ENCODE peak calls at places on chromosomes 16 and 17, in eight cellular contexts. H is spleen; N is neural progenitor cell; W is IMR-90; Q is H1; A is CD4-positive, CD25-positive, alpha-beta regulatory T cell; L is Caco-2; V is aorta. M is an unnamed sample. For H3K9me3, the result is how much of the 10 kb centered on the place peaks cover.

GRCh38 chr17:67718325-67718941 is 697 bp downstream of the NOL11 start:
- DNase-seq in A (no peak), V (no peak), Q (no peak), N (no peak), L (peak), H (no peak), W (peak), M (no peak)

GRCh38 chr17:59513934-59514841 is 51.2 kb upstream of the DHX40 start:
- DNase-seq in W (peak), N (peak), L (no peak), Q (no peak), A (no peak), H (peak), V (peak), M (no peak)

GRCh38 chr17:8226536-8227237 is 16.3 kb upstream of the AURKB start:
- DNase-seq in V (peak), A (no peak), H (peak), Q (no peak), N (peak), W (peak), L (peak), M (no peak)

GRCh38 chr17:70369296-70369855 is 200.0 kb downstream of the KCNJ2 start:
- DNase-seq in N (no peak), L (no peak), A (no peak), V (no peak), W (no peak), Q (no peak), H (no peak), M (no peak)

GRCh38 chr16:31754998-31755615 is 118.5 kb upstream of the ZNF267 start:
- DNase-seq in L (no peak), Q (no peak), H (no peak), V (no peak), A (no peak), N (no peak), W (no peak), M (no peak)

GRCh38 chr17:44996304-44996703 is 28.2 kb upstream of the C1QL1 start:
- DNase-seq in N (no peak), Q (no peak), A (no peak), L (no peak), V (no peak), W (no peak), H (no peak), M (no peak)

GRCh38 chr17:78865682-78866390 is 25.2 kb upstream of the USP36 start:
- DNase-seq in L (peak), V (peak), Q (peak), H (peak), W (peak), N (peak), A (peak), M (peak)

GRCh38 chr16:25709182-25709581 is 17.4 kb downstream of the HS3ST4 start:
- DNase-seq in V (no peak), Q (no peak), N (peak), H (no peak), L (no peak), A (no peak), W (no peak), M (no peak)

GRCh38 chr16:57422026-57422944 is 17.7 kb downstream of the CCL17 start:
- DNase-seq in N (peak), H (no peak), W (peak), L (no peak), A (no peak), V (peak), Q (no peak), M (no peak)

GRCh38 chr16:86727131-86727530 is 148.8 kb downstream of the FOXL1 start:
- DNase-seq in V (no peak), L (no peak), N (no peak), W (no peak), H (no peak), A (no peak), Q (no peak), M (no peak)

GRCh38 chr16:53632526-53632925 is 71.1 kb downstream of the RPGRIP1L start:
- DNase-seq in W (no peak), V (no peak), L (no peak), N (peak), A (no peak), Q (no peak), H (no peak), M (no peak)

GRCh38 chr17:28493467-28493866 is 12.7 kb upstream of the FOXN1 start:
- DNase-seq in W (peak), A (no peak), L (no peak), V (no peak), Q (no peak), N (no peak), H (no peak), M (no peak)

GRCh38 chr16:86868070-86868469 is 289.7 kb downstream of the FOXL1 start:
- DNase-seq in W (no peak), A (no peak), H (peak), N (no peak), V (peak), Q (no peak), L (no peak), M (no peak)

GRCh38 chr17:9206160-9206988 is 185.1 kb downstream of the NTN1 start:
- DNase-seq in W (no peak), L (no peak), V (no peak), A (no peak), H (peak), Q (no peak), N (peak), M (no peak)

GRCh38 chr17:46785696-46786095 is 32.8 kb downstream of the WNT3 start:
- DNase-seq in N (peak), L (peak), V (no peak), W (no peak), Q (no peak), A (no peak), H (no peak), M (no peak)

GRCh38 chr17:80785477-80786178 is 206.0 kb upstream of the CHMP6 start:
- DNase-seq in H (no peak), L (no peak), Q (no peak), V (no peak), N (no peak), W (no peak), A (no peak), M (no peak)

GRCh38 chr16:4097826-4098240 is 18.4 kb downstream of the ADCY9 start:
- DNase-seq in L (no peak), W (peak), H (no peak), V (no peak), N (no peak), Q (no peak), A (no peak), M (no peak)

GRCh38 chr16:35305476-35305875 is 1846.1 kb downstream of the TP53TG3F start:
- DNase-seq in N (no peak), Q (no peak), V (no peak), A (no peak), W (no peak), H (no peak), L (no peak), M (no peak)

GRCh38 chr16:85662976-85663830 is 25.6 kb downstream of the GINS2 start:
- DNase-seq in V (peak), A (no peak), Q (no peak), N (no peak), L (no peak), H (peak), W (no peak), M (no peak)

GRCh38 chr17:37774508-37774907 is 29.6 kb upstream of the HNF1B start:
- DNase-seq in N (no peak), V (no peak), H (no peak), L (no peak), A (peak), Q (no peak), W (no peak), M (no peak)

GRCh38 chr16:29845656-29846055 is 17.4 kb downstream of the CDIPT start:
- DNase-seq in V (no peak), W (no peak), L (no peak), A (no peak), N (no peak), H (no peak), Q (no peak), M (no peak)

GRCh38 chr16:17793354-17793753 is 322.6 kb upstream of the XYLT1 start:
- DNase-seq in Q (no peak), H (no peak), V (no peak), L (no peak), A (no peak), W (no peak), N (no peak), M (no peak)

GRCh38 chr17:51059781-51060180 is 60.9 kb downstream of the SPAG9 start:
- DNase-seq in H (no peak), Q (no peak), L (no peak), V (no peak), A (no peak), N (no peak), W (peak), M (no peak)

GRCh38 chr17:8644507-8644902 is 14.0 kb upstream of the MYH10 start:
- DNase-seq in V (no peak), L (no peak), H (no peak), A (no peak), N (no peak), Q (no peak), W (no peak), M (no peak)

GRCh38 chr17:43456661-43457361 is 27.0 kb upstream of the DHX8 start:
- DNase-seq in A (no peak), H (no peak), L (no peak), W (peak), V (no peak), N (no peak), Q (no peak), M (no peak)

DNA sequence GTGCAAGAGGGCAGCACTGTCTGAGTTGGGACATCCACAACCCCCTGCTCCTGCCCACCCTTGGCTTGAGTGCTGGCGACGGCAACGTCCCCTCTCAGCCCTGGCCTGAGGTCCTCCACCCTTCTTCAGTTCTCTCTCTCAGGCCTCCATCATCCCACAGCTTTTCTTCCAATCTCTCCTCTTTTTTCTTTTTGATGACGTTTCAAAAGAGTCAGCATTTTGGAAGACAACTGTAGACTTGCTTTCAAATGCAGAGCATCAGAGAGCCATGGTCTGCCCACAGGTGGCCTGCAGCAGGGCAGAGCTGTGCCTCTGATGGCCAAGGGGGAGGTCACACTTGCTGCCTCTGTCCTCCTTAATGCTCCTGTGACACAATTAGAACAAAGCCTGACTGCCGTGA is 775.4 kb downstream of the KCNJ18 start:
- DNase-seq in L (no peak), Q (no peak), W (no peak), A (no peak), N (no peak), V (no peak), H (no peak), M (no peak)
- H3K9me3 ChIP-seq in L (under half), Q (half or more), W (under half), A (under half), N (under half), V (under half), H (under half), M (under half)

GRCh38 chr17:81983639-81984373 is 6.4 kb downstream of the ASPSCR1 start:
- DNase-seq in Q (no peak), A (no peak), L (no peak), V (peak), H (no peak), W (no peak), N (no peak), M (no peak)
- H3K9me3 ChIP-seq in Q (under half), A (under half), L (under half), V (under half), H (under half), W (under half), N (under half), M (under half)

GRCh38 chr16:11482946-11483748 is 103.6 kb downstream of the LITAF start:
- DNase-seq in Q (no peak), L (no peak), W (no peak), V (no peak), A (no peak), H (no peak), N (no peak), M (no peak)
- H3K9me3 ChIP-seq in Q (under half), L (under half), W (under half), V (under half), A (under half), H (under half), N (under half), M (under half)

DNA sequence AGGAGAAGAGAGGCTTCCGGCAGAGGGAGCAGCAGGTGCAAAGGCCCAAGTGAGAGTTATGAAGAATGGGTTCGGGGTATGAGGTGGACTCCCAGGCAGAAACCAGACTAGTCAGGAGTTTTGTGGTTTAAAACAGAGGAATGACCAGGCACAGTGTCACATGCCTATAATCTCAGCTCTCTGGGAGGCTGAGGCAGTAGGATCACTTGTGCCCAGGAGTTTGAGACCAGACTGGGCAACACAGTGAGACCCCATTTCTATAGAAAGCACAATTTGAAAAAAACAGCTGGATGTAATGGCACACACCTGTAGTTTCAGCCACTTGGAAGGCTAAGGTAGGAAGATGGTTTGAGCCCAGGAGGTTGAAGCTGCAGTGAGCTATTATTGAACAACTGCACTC is 43.8 kb downstream of the C16orf78 start:
- DNase-seq in Q (no peak), V (no peak), N (no peak), A (no peak), W (no peak), L (no peak), H (no peak), M (no peak)
- H3K9me3 ChIP-seq in Q (under half), V (under half), N (under half), A (under half), W (under half), L (under half), H (under half), M (under half)

DNA sequence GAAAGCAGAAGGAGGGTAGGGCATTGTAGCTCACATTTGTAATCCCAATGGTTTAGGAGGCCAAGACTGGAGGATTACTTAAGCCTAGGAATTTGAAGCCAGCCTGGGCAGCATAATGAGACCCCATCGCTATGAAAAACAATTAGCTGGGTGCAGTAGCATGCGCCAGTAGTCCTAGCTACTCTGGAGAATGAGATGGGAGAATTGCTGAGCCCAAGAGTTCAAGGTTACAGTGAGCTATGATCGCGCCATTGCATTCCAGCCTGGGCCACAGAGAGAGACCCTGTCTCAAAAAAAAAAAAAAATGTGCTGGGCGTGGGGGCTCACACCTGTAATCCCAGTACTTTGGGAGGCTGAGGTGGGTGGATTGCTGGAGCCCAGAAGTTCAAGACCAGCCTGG is 5.0 kb downstream of the ATF7IP2 start:
- DNase-seq in H (no peak), L (no peak), A (no peak), N (no peak), V (no peak), W (no peak), Q (no peak), M (no peak)
- H3K9me3 ChIP-seq in H (under half), L (under half), A (under half), N (under half), V (under half), W (under half), Q (under half), M (under half)

GRCh38 chr17:604719-605118 is 109.9 kb downstream of the VPS53 start:
- DNase-seq in Q (no peak), A (no peak), W (peak), V (no peak), N (peak), H (no peak), L (no peak), M (no peak)
- H3K9me3 ChIP-seq in Q (under half), A (under half), W (under half), V (under half), N (under half), H (under half), L (under half), M (under half)

M was measured in T-helper 17 cell.